ENCODE peak calls at places on chromosomes 3 and 15, in ten cellular contexts. One of them, this sample, is unnamed.
A peak's percentile ranks its signal among the peaks of the same experiment; 100 is the strongest.

GRCh38 chr3:170780471-170780870 is 89.5 kb downstream of the RPL22L1 start:
- DNase-seq in OCI-LY7: no peak
- DNase-seq in CD8-positive, alpha-beta T cell: no peak
- DNase-seq in B cell: no peak
- DNase-seq in activated naive CD8-positive, alpha-beta T cell treated with anti-CD3 and anti-CD28 coated beads, Interleukin-2, amount 10 ng/mL, durations not matched to agents 7 days and 5 days: no peak
- DNase-seq in GM04504: no peak
- DNase-seq in psoas muscle: no peak
- DNase-seq in left lung: no peak
- DNase-seq in AG04449: no peak
- DNase-seq in HepG2: no peak
- DNase-seq in this sample: no peak

GRCh38 chr15:68672781-68673205 is 94.0 kb downstream of the CORO2B start:
- DNase-seq in OCI-LY7: peak; percentile 70
- DNase-seq in CD8-positive, alpha-beta T cell: no peak
- DNase-seq in B cell: no peak
- DNase-seq in activated naive CD8-positive, alpha-beta T cell treated with anti-CD3 and anti-CD28 coated beads, Interleukin-2, amount 10 ng/mL, durations not matched to agents 7 days and 5 days: no peak
- DNase-seq in GM04504: no peak
- DNase-seq in psoas muscle: no peak
- DNase-seq in left lung: no peak
- DNase-seq in AG04449: no peak
- DNase-seq in HepG2: no peak
- DNase-seq in this sample: no peak

GRCh38 chr3:123371859-123372767 is 76.8 kb downstream of the ADCY5 start:
- DNase-seq in OCI-LY7: no peak
- DNase-seq in CD8-positive, alpha-beta T cell: no peak
- DNase-seq in B cell: no peak
- DNase-seq in activated naive CD8-positive, alpha-beta T cell treated with anti-CD3 and anti-CD28 coated beads, Interleukin-2, amount 10 ng/mL, durations not matched to agents 7 days and 5 days: no peak
- DNase-seq in GM04504: no peak
- DNase-seq in psoas muscle: no peak
- DNase-seq in left lung: peak; percentile 4
- DNase-seq in AG04449: no peak
- DNase-seq in HepG2: no peak
- DNase-seq in this sample: no peak

GRCh38 chr15:25763954-25764353 is 99.2 kb downstream of the ATP10A start:
- DNase-seq in OCI-LY7: no peak
- DNase-seq in CD8-positive, alpha-beta T cell: no peak
- DNase-seq in B cell: no peak
- DNase-seq in activated naive CD8-positive, alpha-beta T cell treated with anti-CD3 and anti-CD28 coated beads, Interleukin-2, amount 10 ng/mL, durations not matched to agents 7 days and 5 days: no peak
- DNase-seq in GM04504: no peak
- DNase-seq in psoas muscle: no peak
- DNase-seq in left lung: no peak
- DNase-seq in AG04449: no peak
- DNase-seq in HepG2: no peak
- DNase-seq in this sample: no peak

GRCh38 chr15:99006904-99007495 is 592 bp downstream of the PGPEP1L start:
- DNase-seq in OCI-LY7: no peak
- DNase-seq in CD8-positive, alpha-beta T cell: no peak
- DNase-seq in B cell: no peak
- DNase-seq in activated naive CD8-positive, alpha-beta T cell treated with anti-CD3 and anti-CD28 coated beads, Interleukin-2, amount 10 ng/mL, durations not matched to agents 7 days and 5 days: no peak
- DNase-seq in GM04504: no peak
- DNase-seq in psoas muscle: no peak
- DNase-seq in left lung: no peak
- DNase-seq in AG04449: no peak
- DNase-seq in HepG2: no peak
- DNase-seq in this sample: no peak

GRCh38 chr3:156037356-156037755 is 83.0 kb upstream of the KCNAB1 start:
- DNase-seq in OCI-LY7: no peak
- DNase-seq in CD8-positive, alpha-beta T cell: no peak
- DNase-seq in B cell: no peak
- DNase-seq in activated naive CD8-positive, alpha-beta T cell treated with anti-CD3 and anti-CD28 coated beads, Interleukin-2, amount 10 ng/mL, durations not matched to agents 7 days and 5 days: no peak
- DNase-seq in GM04504: no peak
- DNase-seq in psoas muscle: no peak
- DNase-seq in left lung: no peak
- DNase-seq in AG04449: no peak
- DNase-seq in HepG2: peak; percentile 11
- DNase-seq in this sample: no peak

GRCh38 chr15:100712226-100712625 is 109.8 kb downstream of the ASB7 start:
- DNase-seq in OCI-LY7: no peak
- DNase-seq in CD8-positive, alpha-beta T cell: no peak
- DNase-seq in B cell: no peak
- DNase-seq in activated naive CD8-positive, alpha-beta T cell treated with anti-CD3 and anti-CD28 coated beads, Interleukin-2, amount 10 ng/mL, durations not matched to agents 7 days and 5 days: no peak
- DNase-seq in GM04504: no peak
- DNase-seq in psoas muscle: peak; percentile 60
- DNase-seq in left lung: no peak
- DNase-seq in AG04449: no peak
- DNase-seq in HepG2: no peak
- DNase-seq in this sample: no peak

GRCh38 chr15:85504739-85505676 is 124.6 kb downstream of the AKAP13 start:
- DNase-seq in OCI-LY7: peak; percentile 78
- DNase-seq in CD8-positive, alpha-beta T cell: peak; percentile 33
- DNase-seq in B cell: peak; percentile 68
- DNase-seq in activated naive CD8-positive, alpha-beta T cell treated with anti-CD3 and anti-CD28 coated beads, Interleukin-2, amount 10 ng/mL, durations not matched to agents 7 days and 5 days: no peak
- DNase-seq in GM04504: peak; percentile 45
- DNase-seq in psoas muscle: no peak
- DNase-seq in left lung: no peak
- DNase-seq in AG04449: no peak
- DNase-seq in HepG2: peak; percentile 53
- DNase-seq in this sample: peak; percentile 66

GRCh38 chr3:40690696-40691597 is 166.2 kb downstream of the ZNF621 start:
- DNase-seq in OCI-LY7: no peak
- DNase-seq in CD8-positive, alpha-beta T cell: no peak
- DNase-seq in B cell: no peak
- DNase-seq in activated naive CD8-positive, alpha-beta T cell treated with anti-CD3 and anti-CD28 coated beads, Interleukin-2, amount 10 ng/mL, durations not matched to agents 7 days and 5 days: no peak
- DNase-seq in GM04504: no peak
- DNase-seq in psoas muscle: peak; percentile 81
- DNase-seq in left lung: peak; percentile 53
- DNase-seq in AG04449: no peak
- DNase-seq in HepG2: no peak
- DNase-seq in this sample: peak; percentile 36

GRCh38 chr15:84816694-84817460 is at the start of gene ALPK3:
- DNase-seq in OCI-LY7: no peak
- DNase-seq in CD8-positive, alpha-beta T cell: no peak
- DNase-seq in B cell: no peak
- DNase-seq in activated naive CD8-positive, alpha-beta T cell treated with anti-CD3 and anti-CD28 coated beads, Interleukin-2, amount 10 ng/mL, durations not matched to agents 7 days and 5 days: no peak
- DNase-seq in GM04504: no peak
- DNase-seq in psoas muscle: peak; percentile 83
- DNase-seq in left lung: no peak
- DNase-seq in AG04449: no peak
- DNase-seq in HepG2: no peak
- DNase-seq in this sample: no peak

GRCh38 chr15:83917432-83917831 is 263.5 kb downstream of the ADAMTSL3 start:
- DNase-seq in OCI-LY7: no peak
- DNase-seq in CD8-positive, alpha-beta T cell: no peak
- DNase-seq in B cell: no peak
- DNase-seq in activated naive CD8-positive, alpha-beta T cell treated with anti-CD3 and anti-CD28 coated beads, Interleukin-2, amount 10 ng/mL, durations not matched to agents 7 days and 5 days: no peak
- DNase-seq in GM04504: no peak
- DNase-seq in psoas muscle: no peak
- DNase-seq in left lung: no peak
- DNase-seq in AG04449: no peak
- DNase-seq in HepG2: no peak
- DNase-seq in this sample: no peak

GRCh38 chr15:82178061-82178460 is 84.5 kb downstream of the EFL1 start:
- DNase-seq in OCI-LY7: no peak
- DNase-seq in CD8-positive, alpha-beta T cell: no peak
- DNase-seq in B cell: no peak
- DNase-seq in activated naive CD8-positive, alpha-beta T cell treated with anti-CD3 and anti-CD28 coated beads, Interleukin-2, amount 10 ng/mL, durations not matched to agents 7 days and 5 days: no peak
- DNase-seq in GM04504: no peak
- DNase-seq in psoas muscle: no peak
- DNase-seq in left lung: no peak
- DNase-seq in AG04449: peak; percentile 55
- DNase-seq in HepG2: no peak
- DNase-seq in this sample: no peak

GRCh38 chr3:168088106-168088722 is 7.5 kb downstream of the GOLIM4 start:
- DNase-seq in OCI-LY7: peak; percentile 78
- DNase-seq in CD8-positive, alpha-beta T cell: no peak
- DNase-seq in B cell: peak; percentile 32
- DNase-seq in activated naive CD8-positive, alpha-beta T cell treated with anti-CD3 and anti-CD28 coated beads, Interleukin-2, amount 10 ng/mL, durations not matched to agents 7 days and 5 days: no peak
- DNase-seq in GM04504: no peak
- DNase-seq in psoas muscle: no peak
- DNase-seq in left lung: no peak
- DNase-seq in AG04449: no peak
- DNase-seq in HepG2: peak; percentile 62
- DNase-seq in this sample: no peak

GRCh38 chr15:87752250-87752951 is 504.1 kb downstream of the NTRK3 start:
- DNase-seq in OCI-LY7: no peak
- DNase-seq in CD8-positive, alpha-beta T cell: no peak
- DNase-seq in B cell: no peak
- DNase-seq in activated naive CD8-positive, alpha-beta T cell treated with anti-CD3 and anti-CD28 coated beads, Interleukin-2, amount 10 ng/mL, durations not matched to agents 7 days and 5 days: no peak
- DNase-seq in GM04504: peak; percentile 68
- DNase-seq in psoas muscle: no peak
- DNase-seq in left lung: no peak
- DNase-seq in AG04449: peak; percentile 81
- DNase-seq in HepG2: no peak
- DNase-seq in this sample: no peak

GRCh38 chr3:10992017-10992945 is at the start of gene SLC6A1:
- DNase-seq in OCI-LY7: no peak
- DNase-seq in CD8-positive, alpha-beta T cell: no peak
- DNase-seq in B cell: no peak
- DNase-seq in activated naive CD8-positive, alpha-beta T cell treated with anti-CD3 and anti-CD28 coated beads, Interleukin-2, amount 10 ng/mL, durations not matched to agents 7 days and 5 days: no peak
- DNase-seq in GM04504: no peak
- DNase-seq in psoas muscle: peak; percentile 38
- DNase-seq in left lung: no peak
- DNase-seq in AG04449: no peak
- DNase-seq in HepG2: no peak
- DNase-seq in this sample: no peak

GRCh38 chr15:66850078-66850991 is 148.3 kb downstream of the SMAD6 start:
- DNase-seq in OCI-LY7: peak; percentile 14
- DNase-seq in CD8-positive, alpha-beta T cell: no peak
- DNase-seq in B cell: no peak
- DNase-seq in activated naive CD8-positive, alpha-beta T cell treated with anti-CD3 and anti-CD28 coated beads, Interleukin-2, amount 10 ng/mL, durations not matched to agents 7 days and 5 days: no peak
- DNase-seq in GM04504: no peak
- DNase-seq in psoas muscle: no peak
- DNase-seq in left lung: no peak
- DNase-seq in AG04449: no peak
- DNase-seq in HepG2: no peak
- DNase-seq in this sample: no peak

GRCh38 chr3:58384381-58385090 is 49.1 kb downstream of the PDHB start:
- DNase-seq in OCI-LY7: peak; percentile 11
- DNase-seq in CD8-positive, alpha-beta T cell: no peak
- DNase-seq in B cell: no peak
- DNase-seq in activated naive CD8-positive, alpha-beta T cell treated with anti-CD3 and anti-CD28 coated beads, Interleukin-2, amount 10 ng/mL, durations not matched to agents 7 days and 5 days: no peak
- DNase-seq in GM04504: no peak
- DNase-seq in psoas muscle: no peak
- DNase-seq in left lung: no peak
- DNase-seq in AG04449: no peak
- DNase-seq in HepG2: no peak
- DNase-seq in this sample: no peak

GRCh38 chr15:29456255-29456654 is 186.6 kb upstream of the NSMCE3 start:
- DNase-seq in OCI-LY7: no peak
- DNase-seq in CD8-positive, alpha-beta T cell: no peak
- DNase-seq in B cell: no peak
- DNase-seq in activated naive CD8-positive, alpha-beta T cell treated with anti-CD3 and anti-CD28 coated beads, Interleukin-2, amount 10 ng/mL, durations not matched to agents 7 days and 5 days: no peak
- DNase-seq in GM04504: no peak
- DNase-seq in psoas muscle: no peak
- DNase-seq in left lung: no peak
- DNase-seq in AG04449: no peak
- DNase-seq in HepG2: no peak
- DNase-seq in this sample: no peak

GRCh38 chr3:130773371-130773770 is 26.7 kb upstream of the PIK3R4 start:
- DNase-seq in OCI-LY7: no peak
- DNase-seq in CD8-positive, alpha-beta T cell: no peak
- DNase-seq in B cell: no peak
- DNase-seq in activated naive CD8-positive, alpha-beta T cell treated with anti-CD3 and anti-CD28 coated beads, Interleukin-2, amount 10 ng/mL, durations not matched to agents 7 days and 5 days: no peak
- DNase-seq in GM04504: no peak
- DNase-seq in psoas muscle: no peak
- DNase-seq in left lung: no peak
- DNase-seq in AG04449: no peak
- DNase-seq in HepG2: no peak
- DNase-seq in this sample: no peak

GRCh38 chr3:45214061-45214680 is 11.9 kb downstream of the TMEM158 start:
- DNase-seq in OCI-LY7: no peak
- DNase-seq in CD8-positive, alpha-beta T cell: no peak
- DNase-seq in B cell: no peak
- DNase-seq in activated naive CD8-positive, alpha-beta T cell treated with anti-CD3 and anti-CD28 coated beads, Interleukin-2, amount 10 ng/mL, durations not matched to agents 7 days and 5 days: no peak
- DNase-seq in GM04504: no peak
- DNase-seq in psoas muscle: no peak
- DNase-seq in left lung: no peak
- DNase-seq in AG04449: no peak
- DNase-seq in HepG2: no peak
- DNase-seq in this sample: no peak

GRCh38 chr3:32376098-32376497 is 15.6 kb upstream of the CMTM7 start:
- DNase-seq in OCI-LY7: no peak
- DNase-seq in CD8-positive, alpha-beta T cell: no peak
- DNase-seq in B cell: no peak
- DNase-seq in activated naive CD8-positive, alpha-beta T cell treated with anti-CD3 and anti-CD28 coated beads, Interleukin-2, amount 10 ng/mL, durations not matched to agents 7 days and 5 days: no peak
- DNase-seq in GM04504: no peak
- DNase-seq in psoas muscle: no peak
- DNase-seq in left lung: no peak
- DNase-seq in AG04449: no peak
- DNase-seq in HepG2: no peak
- DNase-seq in this sample: no peak

GRCh38 chr3:58190291-58190690 is 20.5 kb downstream of the DNASE1L3 start:
- DNase-seq in OCI-LY7: no peak
- DNase-seq in CD8-positive, alpha-beta T cell: no peak
- DNase-seq in B cell: no peak
- DNase-seq in activated naive CD8-positive, alpha-beta T cell treated with anti-CD3 and anti-CD28 coated beads, Interleukin-2, amount 10 ng/mL, durations not matched to agents 7 days and 5 days: no peak
- DNase-seq in GM04504: no peak
- DNase-seq in psoas muscle: no peak
- DNase-seq in left lung: no peak
- DNase-seq in AG04449: no peak
- DNase-seq in HepG2: no peak
- DNase-seq in this sample: no peak

GRCh38 chr3:152211655-152212054 is 57.1 kb upstream of the MBNL1 start:
- DNase-seq in OCI-LY7: no peak
- DNase-seq in CD8-positive, alpha-beta T cell: no peak
- DNase-seq in B cell: no peak
- DNase-seq in activated naive CD8-positive, alpha-beta T cell treated with anti-CD3 and anti-CD28 coated beads, Interleukin-2, amount 10 ng/mL, durations not matched to agents 7 days and 5 days: no peak
- DNase-seq in GM04504: no peak
- DNase-seq in psoas muscle: no peak
- DNase-seq in left lung: no peak
- DNase-seq in AG04449: no peak
- DNase-seq in HepG2: no peak
- DNase-seq in this sample: no peak

GRCh38 chr3:7518471-7518870 is 657.6 kb downstream of the GRM7 start:
- DNase-seq in OCI-LY7: no peak
- DNase-seq in CD8-positive, alpha-beta T cell: no peak
- DNase-seq in B cell: no peak
- DNase-seq in activated naive CD8-positive, alpha-beta T cell treated with anti-CD3 and anti-CD28 coated beads, Interleukin-2, amount 10 ng/mL, durations not matched to agents 7 days and 5 days: no peak
- DNase-seq in GM04504: no peak
- DNase-seq in psoas muscle: no peak
- DNase-seq in left lung: no peak
- DNase-seq in AG04449: no peak
- DNase-seq in HepG2: no peak
- DNase-seq in this sample: no peak

GRCh38 chr3:15345608-15346137 is 13.3 kb upstream of the SH3BP5 start:
- DNase-seq in OCI-LY7: peak; percentile 87
- DNase-seq in CD8-positive, alpha-beta T cell: no peak
- DNase-seq in B cell: peak; percentile 73
- DNase-seq in activated naive CD8-positive, alpha-beta T cell treated with anti-CD3 and anti-CD28 coated beads, Interleukin-2, amount 10 ng/mL, durations not matched to agents 7 days and 5 days: no peak
- DNase-seq in GM04504: no peak
- DNase-seq in psoas muscle: no peak
- DNase-seq in left lung: no peak
- DNase-seq in AG04449: no peak
- DNase-seq in HepG2: no peak
- DNase-seq in this sample: no peak

GRCh38 chr3:110697961-110698360 is 373.7 kb upstream of the NECTIN3 start:
- DNase-seq in OCI-LY7: no peak
- DNase-seq in CD8-positive, alpha-beta T cell: no peak
- DNase-seq in B cell: no peak
- DNase-seq in activated naive CD8-positive, alpha-beta T cell treated with anti-CD3 and anti-CD28 coated beads, Interleukin-2, amount 10 ng/mL, durations not matched to agents 7 days and 5 days: no peak
- DNase-seq in GM04504: no peak
- DNase-seq in psoas muscle: peak; percentile 15
- DNase-seq in left lung: no peak
- DNase-seq in AG04449: no peak
- DNase-seq in HepG2: no peak
- DNase-seq in this sample: no peak

GRCh38 chr3:127816783-127817182 is 5.5 kb downstream of the MGLL start:
- DNase-seq in OCI-LY7: no peak
- DNase-seq in CD8-positive, alpha-beta T cell: no peak
- DNase-seq in B cell: no peak
- DNase-seq in activated naive CD8-positive, alpha-beta T cell treated with anti-CD3 and anti-CD28 coated beads, Interleukin-2, amount 10 ng/mL, durations not matched to agents 7 days and 5 days: no peak
- DNase-seq in GM04504: no peak
- DNase-seq in psoas muscle: no peak
- DNase-seq in left lung: no peak
- DNase-seq in AG04449: no peak
- DNase-seq in HepG2: no peak
- DNase-seq in this sample: no peak

GRCh38 chr3:14685204-14685603 is 10.3 kb downstream of the C3orf20 start:
- DNase-seq in OCI-LY7: no peak
- DNase-seq in CD8-positive, alpha-beta T cell: no peak
- DNase-seq in B cell: no peak
- DNase-seq in activated naive CD8-positive, alpha-beta T cell treated with anti-CD3 and anti-CD28 coated beads, Interleukin-2, amount 10 ng/mL, durations not matched to agents 7 days and 5 days: no peak
- DNase-seq in GM04504: no peak
- DNase-seq in psoas muscle: no peak
- DNase-seq in left lung: no peak
- DNase-seq in AG04449: no peak
- DNase-seq in HepG2: no peak
- DNase-seq in this sample: no peak